ENCODE peak calls at places on chromosomes 13 and 19, in six cellular contexts. B is cardiac fibroblast, H is dermis blood vessel endothelial cell, R is AG04450, E is breast epithelium, L is fibroblast of pulmonary artery. P is an unnamed sample.

GRCh38 chr13:31588331-31588730 is 151.0 kb upstream of the RXFP2 start:
- DNase-seq in B (no peak), H (no peak), R (no peak), E (no peak), L (no peak), P (no peak)

GRCh38 chr19:2188708-2189385 is 25.1 kb downstream of the DOT1L start:
- DNase-seq in B (peak), H (no peak), R (peak), E (no peak), L (no peak), P (peak)

GRCh38 chr19:1540353-1540925 is 16.6 kb downstream of the PLK5 start:
- DNase-seq in B (no peak), H (no peak), R (no peak), E (no peak), L (no peak), P (no peak)

GRCh38 chr13:43054803-43055802 is 31.7 kb downstream of the DNAJC15 start:
- DNase-seq in B (peak), H (peak), R (peak), E (no peak), L (peak), P (peak)

GRCh38 chr19:1247747-1248453 is 483 bp upstream of the MIDN start:
- DNase-seq in B (peak), H (peak), R (no peak), E (no peak), L (peak), P (peak)

GRCh38 chr19:1438035-1438932 is at the start of gene RPS15:
- DNase-seq in B (peak), H (peak), R (peak), E (peak), L (peak), P (peak)

GRCh38 chr19:56748443-56748842 is 76.9 kb upstream of the ZNF835 start:
- DNase-seq in B (peak), H (peak), R (no peak), E (no peak), L (peak), P (no peak)

GRCh38 chr13:106851251-106851650 is 283.3 kb upstream of the ARGLU1 start:
- DNase-seq in B (peak), H (no peak), R (no peak), E (no peak), L (peak), P (peak)

GRCh38 chr13:91181892-91182291 is 165.6 kb upstream of the MIR17HG start:
- DNase-seq in B (no peak), H (no peak), R (no peak), E (no peak), L (no peak), P (no peak)

GRCh38 chr13:52161193-52161646 is 1.8 kb upstream of the NEK3 start:
- DNase-seq in B (no peak), H (no peak), R (no peak), E (no peak), L (no peak), P (no peak)

GRCh38 chr13:106997696-106998095 is 429.8 kb upstream of the ARGLU1 start:
- DNase-seq in B (no peak), H (no peak), R (no peak), E (no peak), L (no peak), P (no peak)

GRCh38 chr19:2016041-2016807 is 710 bp upstream of the BTBD2 start:
- DNase-seq in B (peak), H (peak), R (peak), E (peak), L (peak), P (peak)

GRCh38 chr13:78398743-78399410 is 204.5 kb downstream of the POU4F1 start:
- DNase-seq in B (no peak), H (no peak), R (no peak), E (no peak), L (no peak), P (no peak)

GRCh38 chr19:17097593-17098126 is 22.1 kb downstream of the MYO9B start:
- DNase-seq in B (peak), H (peak), R (no peak), E (no peak), L (peak), P (peak)

GRCh38 chr13:102517959-102518358 is 78.8 kb upstream of the TPP2 start:
- DNase-seq in B (no peak), H (no peak), R (no peak), E (no peak), L (no peak), P (no peak)

GRCh38 chr13:34006011-34006410 is 188.1 kb downstream of the RFC3 start:
- DNase-seq in B (no peak), H (no peak), R (no peak), E (no peak), L (no peak), P (no peak)

GRCh38 chr13:30577381-30577780 is 40.3 kb upstream of the USPL1 start:
- DNase-seq in B (peak), H (no peak), R (peak), E (no peak), L (peak), P (peak)